ENCODE peak calls at places on chromosomes 11 and 22, in four cellular contexts. A is germinal center; I is stimulated activated CD4-positive, alpha-beta T cell treated with anti-CD3 and anti-CD28 coated beads, TNF-alpha, amount 100 ng/mL, for 24 hours; W is NCI-H1694. L is an unnamed sample.

GRCh38 chr22:24565077-24565476 is 9.3 kb downstream of the SNRPD3 start:
- DNase-seq in A (no peak), I (no peak), W (no peak), L (no peak)

GRCh38 chr11:65546217-65546958 is 11.8 kb downstream of the LTBP3 start:
- DNase-seq in A (peak), I (peak), W (no peak), L (peak)

GRCh38 chr11:3007404-3008010 is 15.4 kb upstream of the NAP1L4 start:
- DNase-seq in A (no peak), I (no peak), W (no peak), L (no peak)

GRCh38 chr11:61507962-61508824 is at the start of gene LRRC10B:
- DNase-seq in A (peak), I (peak), W (no peak), L (peak)

GRCh38 chr22:37379085-37379484 is 48.2 kb downstream of the ELFN2 start:
- DNase-seq in A (no peak), I (no peak), W (no peak), L (no peak)

GRCh38 chr11:95924414-95924760 is 480 bp upstream of the MTMR2 start:
- DNase-seq in A (no peak), I (no peak), W (no peak), L (no peak)

GRCh38 chr11:66651011-66651410 is 12.5 kb downstream of the RBM4 start:
- DNase-seq in A (no peak), I (no peak), W (no peak), L (no peak)

GRCh38 chr11:32279672-32280071 is 155.7 kb downstream of the WT1 start:
- DNase-seq in A (no peak), I (no peak), W (no peak), L (no peak)

GRCh38 chr11:10050561-10050960 is 243.5 kb downstream of the SBF2 start:
- DNase-seq in A (no peak), I (no peak), W (no peak), L (no peak)

GRCh38 chr11:105609341-105609781 is 512 bp upstream of the GRIA4 start:
- DNase-seq in A (no peak), I (no peak), W (no peak), L (peak)

GRCh38 chr11:32487270-32487669 is 51.9 kb upstream of the WT1 start:
- DNase-seq in A (no peak), I (no peak), W (no peak), L (peak)

GRCh38 chr22:39498368-39498767 is 3.7 kb upstream of the MIEF1 start:
- DNase-seq in A (no peak), I (no peak), W (peak), L (no peak)

GRCh38 chr22:46915978-46916730 is 153.7 kb downstream of the TBC1D22A start:
- DNase-seq in A (no peak), I (no peak), W (no peak), L (no peak)

GRCh38 chr22:23525510-23525909 is 54.6 kb downstream of the IGLL1 start:
- DNase-seq in A (no peak), I (no peak), W (no peak), L (no peak)

GRCh38 chr22:19674929-19675253 is 39.4 kb upstream of the SEPTIN5 start:
- DNase-seq in A (no peak), I (no peak), W (no peak), L (no peak)

GRCh38 chr11:117851091-117851490 is 25.4 kb downstream of the FXYD6 start:
- DNase-seq in A (no peak), I (no peak), W (no peak), L (no peak)

GRCh38 chr11:120054016-120054752 is 83.7 kb downstream of the TRIM29 start:
- DNase-seq in A (no peak), I (no peak), W (no peak), L (no peak)

GRCh38 chr11:3123316-3123715 is 41.8 kb downstream of the OSBPL5 start:
- DNase-seq in A (no peak), I (no peak), W (peak), L (peak)